ENCODE peak calls at places on chromosomes 7 and 10, in five cellular contexts. P is colonic mucosa; T is CD4-positive, CD25-positive, alpha-beta regulatory T cell; H is psoas muscle; M is fibroblast of lung. D is an unnamed sample.

GRCh38 chr10:69242844-69243212 is 22.7 kb downstream of the HKDC1 start:
- DNase-seq in P (no peak), T (no peak), M (no peak), H (no peak), D (no peak)

GRCh38 chr7:98217623-98218582 is 6.7 kb downstream of the BHLHA15 start:
- DNase-seq in T (no peak), P (no peak), H (no peak), M (no peak), D (no peak)

GRCh38 chr7:84042110-84042539 is 152.5 kb downstream of the SEMA3A start:
- DNase-seq in M (peak), T (no peak), H (no peak), P (no peak), D (no peak)

GRCh38 chr7:50368366-50368765 is 63.9 kb downstream of the IKZF1 start:
- DNase-seq in M (no peak), P (no peak), T (no peak), H (no peak), D (no peak)

GRCh38 chr7:69989551-69989950 is 391.3 kb downstream of the AUTS2 start:
- DNase-seq in H (no peak), P (no peak), T (no peak), M (no peak), D (no peak)

GRCh38 chr7:88396295-88396947 is 89.7 kb upstream of the STEAP4 start:
- DNase-seq in M (no peak), H (no peak), P (no peak), T (no peak), D (no peak)

GRCh38 chr10:3776796-3777571 is 8.0 kb downstream of the KLF6 start:
- DNase-seq in T (peak), H (peak), M (peak), P (peak), D (no peak)

GRCh38 chr7:94547128-94547527 is 37.5 kb downstream of the CASD1 start:
- DNase-seq in P (no peak), H (no peak), M (no peak), T (no peak), D (no peak)

GRCh38 chr10:105037029-105037428 is 395.9 kb downstream of the SORCS3 start:
- DNase-seq in M (no peak), H (no peak), P (no peak), T (no peak), D (no peak)

GRCh38 chr10:5522913-5523560 is 1.7 kb upstream of the CALML3 start:
- DNase-seq in P (no peak), T (no peak), H (no peak), M (no peak), D (no peak)

GRCh38 chr10:78362406-78363022 is 328.9 kb downstream of the RPS24 start:
- DNase-seq in H (peak), P (no peak), T (peak), M (no peak), D (no peak)

GRCh38 chr7:39509912-39510311 is 56.3 kb upstream of the YAE1 start:
- DNase-seq in T (no peak), H (no peak), M (no peak), P (no peak), D (no peak)

GRCh38 chr10:71269301-71270288 is 49.5 kb upstream of the SLC29A3 start:
- DNase-seq in T (no peak), P (no peak), M (peak), H (no peak), D (no peak)

GRCh38 chr10:3992374-3993178 is 207.6 kb upstream of the KLF6 start:
- DNase-seq in M (no peak), P (peak), T (no peak), H (no peak), D (no peak)

GRCh38 chr7:116511552-116512523 is 12.3 kb downstream of the CAV2 start:
- DNase-seq in T (peak), H (no peak), M (peak), P (peak), D (no peak)

GRCh38 chr10:123868058-123868995 is 23.3 kb downstream of the CPXM2 start:
- DNase-seq in P (no peak), T (no peak), M (no peak), H (no peak), D (no peak)
- H3K27ac ChIP-seq in P (no peak), T (no peak), M (no peak), H (no peak), D (no peak)

GRCh38 chr10:119269737-119270136 is 62.4 kb downstream of the GRK5 start:
- DNase-seq in H (no peak), M (no peak), P (no peak), T (no peak), D (no peak)
- H3K27ac ChIP-seq in H (no peak), M (no peak), P (no peak), T (peak), D (peak)

GRCh38 chr7:1301812-1302310 is 69.2 kb downstream of the UNCX start:
- DNase-seq in T (no peak), M (no peak), P (no peak), H (peak), D (no peak)
- H3K27ac ChIP-seq in T (no peak), M (no peak), P (no peak), H (no peak), D (no peak)

DNA sequence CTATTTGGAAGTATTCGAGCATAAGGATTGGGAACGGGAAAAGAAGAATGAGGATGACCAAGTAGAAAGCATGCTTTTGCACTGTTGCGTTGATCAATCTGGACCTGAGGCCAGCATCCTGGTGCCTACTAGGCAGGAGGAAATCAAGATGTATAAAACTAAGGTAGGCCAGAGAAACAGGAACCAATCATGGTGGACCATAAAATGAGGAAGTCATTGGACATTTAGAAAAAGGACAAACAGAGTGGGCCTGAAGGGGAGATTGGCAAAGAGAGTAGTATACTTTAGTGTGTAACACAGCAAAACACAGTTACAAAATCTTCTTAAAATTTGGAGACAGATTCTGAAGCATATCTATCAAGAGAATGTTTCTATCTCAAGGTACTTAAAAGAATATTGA is 171.1 kb upstream of the FZD1 start:
- DNase-seq in P (no peak), M (no peak), H (no peak), T (no peak), D (no peak)
- H3K27ac ChIP-seq in P (no peak), M (no peak), H (no peak), T (no peak), D (no peak)

GRCh38 chr7:22680482-22680901 is 46.5 kb upstream of the IL6 start:
- DNase-seq in P (no peak), H (no peak), M (no peak), T (peak), D (no peak)
- H3K27ac ChIP-seq in P (no peak), H (no peak), M (no peak), T (no peak), D (no peak)

D was measured in CD8-positive, alpha-beta memory T cell.